ENCODE peak calls at places on chromosomes 13 and 19, in nine cellular contexts. B is lower lobe of right lung; E is memory B cell; F is activated CD8-positive, alpha-beta T cell treated with anti-CD3 and anti-CD28 coated beads, Interleukin-2, amount 10 ng/mL, durations not matched to agents 7 days and 5 days; Z is naive thymus-derived CD8-positive, alpha-beta T cell; S is psoas muscle; M is Panc1; O is activated naive CD8-positive, alpha-beta T cell treated with anti-CD3 and anti-CD28 coated beads, Interleukin-2, amount 50 U/mL, for 24 hours; J is T-cell. A is an unnamed sample.

GRCh38 chr13:62212246-62212645 is 796.6 kb upstream of the PCDH20 start:
- ATAC-seq in F (no peak), Z (no peak), S (no peak), O (no peak), E (no peak), J (no peak), M (no peak), B (peak), A (no peak)

GRCh38 chr19:48926909-48927308 is 6.6 kb upstream of the DHDH start:
- ATAC-seq in F (no peak), J (peak), S (peak), E (no peak), M (peak), O (peak), B (peak), Z (peak), A (peak)

GRCh38 chr13:38686635-38687245 is at the start of gene FREM2:
- ATAC-seq in M (peak), B (peak), Z (no peak), S (peak), J (no peak), E (no peak), F (peak), O (no peak), A (no peak)

GRCh38 chr19:46303702-46304397 is 7.0 kb downstream of the HIF3A start:
- ATAC-seq in B (peak), E (no peak), J (no peak), M (peak), O (no peak), S (no peak), F (no peak), Z (no peak), A (peak)

GRCh38 chr13:98496239-98496668 is 80.7 kb downstream of the STK24 start:
- ATAC-seq in J (no peak), F (no peak), S (peak), Z (no peak), B (peak), M (no peak), E (no peak), O (peak), A (peak)

GRCh38 chr19:37007587-37008220 is 70.5 kb upstream of the ZNF420 start:
- ATAC-seq in E (peak), F (peak), Z (peak), J (no peak), S (no peak), O (no peak), M (no peak), B (no peak), A (peak)

GRCh38 chr19:46020819-46021125 is 2.1 kb downstream of the PGLYRP1 start:
- ATAC-seq in S (no peak), Z (no peak), J (no peak), F (no peak), M (no peak), E (no peak), O (no peak), B (no peak), A (no peak)

GRCh38 chr13:77330009-77330471 is 3.1 kb upstream of the MYCBP2 start:
- ATAC-seq in J (no peak), O (peak), B (no peak), M (no peak), S (no peak), F (no peak), Z (no peak), E (no peak), A (no peak)

GRCh38 chr13:95707035-95707434 is 30.1 kb downstream of the DNAJC3 start:
- ATAC-seq in M (no peak), F (peak), J (peak), E (peak), B (no peak), Z (no peak), S (no peak), O (no peak), A (no peak)

GRCh38 chr13:77009011-77009410 is 17.1 kb downstream of the CLN5 start:
- ATAC-seq in Z (no peak), J (peak), M (no peak), B (no peak), F (no peak), S (no peak), O (peak), E (no peak), A (no peak)

GRCh38 chr13:97121894-97122293 is 100.2 kb upstream of the MBNL2 start:
- ATAC-seq in Z (no peak), O (no peak), F (no peak), B (no peak), J (no peak), S (no peak), M (peak), E (no peak), A (no peak)

GRCh38 chr19:51380379-51380778 is 7.4 kb downstream of the LIM2 start:
- ATAC-seq in J (no peak), E (no peak), B (no peak), O (no peak), S (no peak), F (no peak), Z (no peak), M (no peak), A (no peak)

GRCh38 chr19:44671400-44671799 is at the start of gene CEACAM19:
- ATAC-seq in S (no peak), Z (no peak), E (no peak), F (no peak), B (peak), O (no peak), M (no peak), J (no peak), A (no peak)

GRCh38 chr13:52359534-52359933 is 46.4 kb downstream of the THSD1 start:
- ATAC-seq in O (no peak), S (no peak), J (no peak), M (no peak), B (no peak), E (no peak), Z (no peak), F (no peak), A (no peak)

GRCh38 chr13:40432018-40432978 is 234.1 kb downstream of the FOXO1 start:
- ATAC-seq in O (peak), M (no peak), Z (peak), S (peak), E (peak), F (no peak), J (no peak), B (no peak), A (no peak)

GRCh38 chr13:31223215-31223614 is 23.4 kb downstream of the B3GLCT start:
- ATAC-seq in Z (no peak), S (no peak), M (no peak), B (no peak), J (no peak), O (no peak), E (no peak), F (no peak), A (no peak)

GRCh38 chr13:91126806-91127205 is 220.7 kb upstream of the MIR17HG start:
- ATAC-seq in Z (no peak), E (no peak), J (no peak), S (no peak), F (no peak), B (no peak), O (peak), M (no peak), A (no peak)

GRCh38 chr19:4962085-4962619 is 6.8 kb upstream of the KDM4B start:
- ATAC-seq in Z (no peak), F (no peak), M (no peak), S (no peak), J (no peak), E (no peak), O (no peak), B (no peak), A (no peak)

GRCh38 chr13:81293594-81294164 is 952.8 kb upstream of the SPRY2 start:
- ATAC-seq in B (no peak), O (no peak), J (no peak), F (no peak), Z (no peak), E (no peak), S (no peak), M (no peak), A (no peak)

GRCh38 chr19:918481-919156 is 1.5 kb downstream of the KISS1R start:
- ATAC-seq in M (no peak), F (no peak), E (no peak), J (no peak), B (no peak), S (no peak), Z (no peak), O (no peak), A (no peak)

GRCh38 chr13:46173656-46174055 is 8.3 kb downstream of the LCP1 start:
- ATAC-seq in F (peak), S (no peak), Z (peak), B (no peak), J (no peak), M (no peak), O (peak), E (peak), A (no peak)

GRCh38 chr19:46573679-46574522 is 27.2 kb upstream of the CALM3 start:
- ATAC-seq in S (no peak), O (no peak), M (no peak), B (no peak), J (no peak), E (no peak), F (no peak), Z (no peak), A (no peak)

GRCh38 chr13:108494991-108495661 is 134.3 kb upstream of the MYO16 start:
- ATAC-seq in B (peak), M (no peak), E (no peak), S (no peak), O (no peak), F (no peak), J (no peak), Z (no peak), A (peak)

GRCh38 chr19:16457195-16457953 is 14.4 kb downstream of the EPS15L1 start:
- ATAC-seq in Z (peak), F (no peak), B (peak), M (peak), E (peak), S (peak), O (peak), J (peak), A (peak)

GRCh38 chr13:41284512-41285288 is 21.3 kb upstream of the MTRF1 start:
- ATAC-seq in F (no peak), S (no peak), J (no peak), E (no peak), B (no peak), Z (no peak), M (peak), O (no peak), A (no peak)

GRCh38 chr19:3119782-3120380 is 16.0 kb upstream of the GNA15 start:
- ATAC-seq in O (no peak), Z (no peak), S (no peak), F (no peak), E (no peak), M (no peak), J (no peak), B (no peak), A (no peak)

GRCh38 chr19:7476941-7477494 is 11.8 kb downstream of the PEX11G start:
- ATAC-seq in F (no peak), J (no peak), S (no peak), B (no peak), E (no peak), O (no peak), Z (peak), M (no peak), A (no peak)

GRCh38 chr19:39759457-39760184 is 19.0 kb upstream of the LEUTX start:
- ATAC-seq in E (no peak), S (no peak), J (no peak), F (no peak), M (no peak), Z (no peak), O (no peak), B (no peak), A (no peak)

GRCh38 chr13:36818483-36819063 is 449 bp upstream of the RFXAP start:
- ATAC-seq in O (no peak), E (peak), B (no peak), J (peak), F (no peak), S (no peak), M (peak), Z (no peak), A (peak)

GRCh38 chr19:39303373-39304184 is 7.4 kb downstream of the IFNL1 start:
- ATAC-seq in O (no peak), F (no peak), Z (no peak), B (peak), E (no peak), S (no peak), M (no peak), J (no peak), A (no peak)

GRCh38 chr19:49065905-49066512 is 1.4 kb upstream of the NTF4 start:
- ATAC-seq in E (no peak), S (peak), J (no peak), F (no peak), Z (no peak), O (no peak), M (peak), B (no peak), A (no peak)

GRCh38 chr13:114304346-114305034 is 9.8 kb upstream of the CHAMP1 start:
- ATAC-seq in S (no peak), B (no peak), E (no peak), M (no peak), J (no peak), O (no peak), F (no peak), Z (no peak), A (no peak)

GRCh38 chr13:112777637-112778406 is 88.0 kb downstream of the ATP11A start:
- ATAC-seq in E (no peak), O (no peak), S (no peak), B (no peak), F (no peak), J (no peak), M (no peak), Z (no peak), A (peak)

GRCh38 chr13:107993239-107993948 is 221.9 kb downstream of the LIG4 start:
- ATAC-seq in S (no peak), E (no peak), F (no peak), O (no peak), M (no peak), B (no peak), Z (no peak), J (no peak), A (no peak)

GRCh38 chr13:18953139-18953930 is 228.3 kb downstream of the TUBA3C start:
- ATAC-seq in F (no peak), E (no peak), J (no peak), O (no peak), B (no peak), M (no peak), S (no peak), Z (no peak), A (no peak)

GRCh38 chr13:106661236-106661635 is 93.3 kb upstream of the ARGLU1 start:
- ATAC-seq in E (no peak), S (no peak), J (no peak), M (no peak), F (no peak), Z (no peak), O (no peak), B (no peak), A (no peak)

GRCh38 chr19:18790566-18791314 is at the start of gene COMP:
- ATAC-seq in E (peak), F (no peak), B (no peak), Z (no peak), S (no peak), M (no peak), J (no peak), O (no peak), A (no peak)

A was measured in gastroesophageal sphincter.